ENCODE peak calls at places on chromosome 9, in eight cellular contexts. O is NAMALWA; I is SHP77; E is activated CD8-positive, alpha-beta memory T cell treated with anti-CD3 and anti-CD28 coated beads for 24 hours; L is OCI-LY7; Q is HEK293T; B is activated effector memory CD4-positive, alpha-beta T cell treated with Interleukin-2 at 50 U/mL for 16 hours; V is activated T-cell treated with anti-CD3 and anti-CD28 coated beads, Interleukin-2, amount 50 U/mL, for 4 hours. T is an unnamed sample.

GRCh38 chr9:71929223-71929622 is 17.8 kb downstream of the C9orf85 start:
- DNase-seq in B (no peak), L (no peak), V (no peak), O (no peak), Q (no peak), I (no peak), E (no peak), T (no peak)

GRCh38 chr9:109453210-109453842 is 44.8 kb downstream of the PTPN3 start:
- DNase-seq in E (no peak), I (no peak), L (no peak), V (no peak), O (no peak), B (no peak), Q (no peak), T (no peak)

GRCh38 chr9:8432224-8432623 is 632.6 kb upstream of the DMAC1 start:
- DNase-seq in L (no peak), Q (no peak), I (no peak), V (no peak), E (no peak), O (no peak), B (no peak), T (no peak)

GRCh38 chr9:110259566-110259965 is 3.3 kb upstream of the TXN start:
- DNase-seq in E (no peak), I (no peak), L (no peak), B (no peak), Q (no peak), V (no peak), O (no peak), T (no peak)

GRCh38 chr9:93257808-93258331 is 73.9 kb downstream of the WNK2 start:
- DNase-seq in V (no peak), Q (no peak), E (peak), O (no peak), B (no peak), L (no peak), I (no peak), T (no peak)

GRCh38 chr9:120397453-120397852 is 182.5 kb downstream of the CDK5RAP2 start:
- DNase-seq in V (no peak), O (no peak), E (no peak), L (no peak), I (no peak), B (no peak), Q (no peak), T (no peak)

GRCh38 chr9:125537442-125538091 is 169.4 kb downstream of the MAPKAP1 start:
- DNase-seq in L (no peak), I (no peak), V (no peak), O (no peak), E (no peak), B (no peak), Q (no peak), T (no peak)

GRCh38 chr9:14159440-14160222 is 154.3 kb downstream of the NFIB start:
- DNase-seq in I (no peak), E (no peak), B (no peak), L (no peak), O (no peak), Q (no peak), V (no peak), T (no peak)

GRCh38 chr9:86766912-86767311 is 180.4 kb downstream of the GAS1 start:
- DNase-seq in Q (peak), B (no peak), O (no peak), E (no peak), I (no peak), V (no peak), L (no peak), T (peak)

GRCh38 chr9:8732367-8733075 is 932.9 kb upstream of the DMAC1 start:
- DNase-seq in L (no peak), V (no peak), Q (no peak), E (no peak), O (no peak), I (no peak), B (no peak), T (no peak)

GRCh38 chr9:113581865-113582697 is 118.6 kb downstream of the RGS3 start:
- DNase-seq in V (peak), B (peak), O (peak), E (peak), I (no peak), L (peak), Q (no peak), T (no peak)

GRCh38 chr9:111815200-111816070 is 20.7 kb upstream of the SHOC1 start:
- DNase-seq in O (no peak), Q (no peak), L (no peak), I (no peak), B (no peak), V (no peak), E (no peak), T (no peak)

GRCh38 chr9:92564982-92565381 is 29.2 kb upstream of the ECM2 start:
- DNase-seq in V (no peak), B (no peak), I (no peak), O (no peak), E (no peak), L (no peak), Q (no peak), T (no peak)

GRCh38 chr9:127209220-127209619 is 55.4 kb upstream of the GARNL3 start:
- DNase-seq in V (no peak), Q (no peak), E (no peak), L (no peak), B (no peak), I (no peak), O (no peak), T (no peak)

GRCh38 chr9:107929439-107929838 is 439.9 kb upstream of the KLF4 start:
- DNase-seq in E (no peak), L (no peak), V (no peak), B (no peak), O (no peak), Q (no peak), I (no peak), T (no peak)

GRCh38 chr9:117777823-117778222 is 73.6 kb downstream of the TLR4 start:
- DNase-seq in B (no peak), O (peak), L (no peak), Q (no peak), E (no peak), I (no peak), V (no peak), T (no peak)

GRCh38 chr9:75993434-75993833 is 103.0 kb downstream of the PCSK5 start:
- DNase-seq in B (no peak), O (no peak), L (no peak), V (no peak), I (no peak), E (no peak), Q (no peak), T (no peak)

GRCh38 chr9:123406691-123407536 is 50.9 kb downstream of the CRB2 start:
- DNase-seq in E (no peak), L (no peak), I (no peak), O (no peak), Q (no peak), V (no peak), B (no peak), T (peak)

GRCh38 chr9:3894764-3895163 is 369.0 kb upstream of the RFX3 start:
- DNase-seq in L (no peak), O (no peak), E (no peak), Q (no peak), V (no peak), I (no peak), B (no peak), T (no peak)

GRCh38 chr9:136327313-136327971 is at the start of gene GPSM1:
- DNase-seq in V (peak), L (no peak), E (peak), B (peak), O (no peak), I (no peak), Q (peak), T (no peak)

GRCh38 chr9:94591876-94592275 is 1.7 kb downstream of the FBP2 start:
- DNase-seq in E (no peak), L (no peak), Q (no peak), O (no peak), V (no peak), I (no peak), B (no peak), T (no peak)

GRCh38 chr9:118305371-118305770 is 601.2 kb downstream of the TLR4 start:
- DNase-seq in Q (no peak), B (no peak), I (no peak), L (no peak), O (no peak), E (no peak), V (no peak), T (no peak)

GRCh38 chr9:19934301-19934868 is 145.5 kb upstream of the SLC24A2 start:
- DNase-seq in V (no peak), L (no peak), O (no peak), I (no peak), Q (no peak), E (no peak), B (no peak), T (no peak)

GRCh38 chr9:127074561-127075548 is 47.6 kb downstream of the ANGPTL2 start:
- DNase-seq in V (no peak), O (no peak), L (peak), B (no peak), Q (no peak), E (peak), I (peak), T (peak)

GRCh38 chr9:131657456-131657855 is 82.4 kb downstream of the RAPGEF1 start:
- DNase-seq in I (no peak), Q (no peak), B (no peak), L (peak), E (no peak), V (no peak), O (peak), T (no peak)

GRCh38 chr9:132207839-132208615 is 46.2 kb downstream of the NTNG2 start:
- DNase-seq in V (no peak), L (no peak), E (no peak), O (no peak), B (no peak), Q (no peak), I (no peak), T (no peak)

GRCh38 chr9:130110596-130111021 is 56.9 kb downstream of the GPR107 start:
- DNase-seq in V (no peak), O (no peak), L (no peak), Q (no peak), B (no peak), I (no peak), E (no peak), T (no peak)

GRCh38 chr9:109517798-109518435 is 19.8 kb upstream of the PTPN3 start:
- DNase-seq in L (no peak), Q (no peak), O (no peak), B (no peak), E (no peak), I (no peak), V (no peak), T (no peak)

T was measured in neuronal stem cell.